ENCODE peak calls at places on chromosomes 11 and 22, in four cellular contexts. R is epithelial cell of esophagus, Z is heart right ventricle, E is skeletal muscle cell. O is an unnamed sample.
A peak's percentile ranks its signal among the peaks of the same experiment; 100 is the strongest.

GRCh38 chr11:111729441-111729840 is 36.7 kb downstream of the PPP2R1B start:
- DNase-seq in R (no peak), E (no peak), Z (no peak), O (no peak)

GRCh38 chr11:29279716-29280115 is 737.1 kb downstream of the KCNA4 start:
- DNase-seq in Z (no peak), R (no peak), E (no peak), O (no peak)

GRCh38 chr22:35984776-35985175 is 43.8 kb downstream of the RBFOX2 start:
- DNase-seq in E (no peak), Z (no peak), R (no peak), O (no peak)

GRCh38 chr11:34250732-34251639 is 106.8 kb downstream of the ABTB2 start:
- DNase-seq in R (peak; percentile 95), E (no peak), Z (peak; percentile 56), O (peak; percentile 95)

GRCh38 chr22:42947211-42947990 is 67.5 kb downstream of the PACSIN2 start:
- DNase-seq in Z (peak; percentile 70), E (no peak), R (peak; percentile 45), O (peak; percentile 52)

GRCh38 chr11:105935791-105936190 is 86.2 kb downstream of the MSANTD4 start:
- DNase-seq in E (no peak), R (peak; percentile 83), Z (no peak), O (peak; percentile 90)

GRCh38 chr11:63478896-63479295 is 12.1 kb downstream of the PLAAT5 start:
- DNase-seq in E (peak; percentile 35), R (peak; percentile 67), Z (no peak), O (peak; percentile 57)

GRCh38 chr22:44395116-44396005 is 82.6 kb upstream of the SHISAL1 start:
- DNase-seq in Z (peak; percentile 6), R (no peak), E (no peak), O (peak; percentile 22)

GRCh38 chr11:74325649-74326645 is 14.5 kb upstream of the P4HA3 start:
- DNase-seq in Z (peak; percentile 74), R (no peak), E (peak; percentile 86), O (no peak)

O was measured in bronchial epithelial cell.